ENCODE peak calls at places on chromosomes 7 and 10, in nine cellular contexts. O is colonic mucosa; J is pancreas; X is astrocyte of the cerebellum; F is endothelial cell of umbilical vein; A is OCI-LY7; L is GM12865; K is fibroblast of lung; U is CD8-positive, alpha-beta T cell. Y is an unnamed sample.

GRCh38 chr10:79352035-79352595 is 4.8 kb downstream of the PPIF start:
- DNase-seq in O (no peak), J (no peak), X (no peak), F (no peak), A (no peak), L (no peak), K (no peak), U (no peak), Y (no peak)

GRCh38 chr10:24706479-24707118 is 17.1 kb downstream of the ARHGAP21 start:
- DNase-seq in O (no peak), J (peak), X (peak), F (peak), A (no peak), L (no peak), K (peak), U (no peak), Y (peak)

GRCh38 chr10:133158756-133159610 is 1.0 kb upstream of the KNDC1 start:
- DNase-seq in O (no peak), J (peak), X (no peak), F (no peak), A (no peak), L (no peak), K (no peak), U (no peak), Y (no peak)

GRCh38 chr10:128178319-128178937 is 52.2 kb upstream of the MKI67 start:
- DNase-seq in O (peak), J (no peak), X (no peak), F (peak), A (peak), L (peak), K (peak), U (peak), Y (no peak)

GRCh38 chr7:107596881-107597581 is 17.0 kb downstream of the BCAP29 start:
- DNase-seq in O (no peak), J (no peak), X (peak), F (peak), A (no peak), L (no peak), K (no peak), U (no peak), Y (no peak)

GRCh38 chr7:38630720-38631673 is at the start of gene AMPH:
- DNase-seq in O (peak), J (peak), X (no peak), F (peak), A (no peak), L (no peak), K (peak), U (no peak), Y (no peak)

GRCh38 chr10:24929056-24929544 is 23.3 kb downstream of the PRTFDC1 start:
- DNase-seq in O (no peak), J (no peak), X (peak), F (no peak), A (no peak), L (no peak), K (peak), U (no peak), Y (peak)

GRCh38 chr10:91389636-91390512 is 20.3 kb upstream of the HECTD2 start:
- DNase-seq in O (peak), J (no peak), X (no peak), F (peak), A (peak), L (peak), K (peak), U (no peak), Y (no peak)

GRCh38 chr10:128438417-128439063 is 312.3 kb upstream of the MKI67 start:
- DNase-seq in O (no peak), J (no peak), X (no peak), F (no peak), A (no peak), L (no peak), K (no peak), U (no peak), Y (no peak)

DNA sequence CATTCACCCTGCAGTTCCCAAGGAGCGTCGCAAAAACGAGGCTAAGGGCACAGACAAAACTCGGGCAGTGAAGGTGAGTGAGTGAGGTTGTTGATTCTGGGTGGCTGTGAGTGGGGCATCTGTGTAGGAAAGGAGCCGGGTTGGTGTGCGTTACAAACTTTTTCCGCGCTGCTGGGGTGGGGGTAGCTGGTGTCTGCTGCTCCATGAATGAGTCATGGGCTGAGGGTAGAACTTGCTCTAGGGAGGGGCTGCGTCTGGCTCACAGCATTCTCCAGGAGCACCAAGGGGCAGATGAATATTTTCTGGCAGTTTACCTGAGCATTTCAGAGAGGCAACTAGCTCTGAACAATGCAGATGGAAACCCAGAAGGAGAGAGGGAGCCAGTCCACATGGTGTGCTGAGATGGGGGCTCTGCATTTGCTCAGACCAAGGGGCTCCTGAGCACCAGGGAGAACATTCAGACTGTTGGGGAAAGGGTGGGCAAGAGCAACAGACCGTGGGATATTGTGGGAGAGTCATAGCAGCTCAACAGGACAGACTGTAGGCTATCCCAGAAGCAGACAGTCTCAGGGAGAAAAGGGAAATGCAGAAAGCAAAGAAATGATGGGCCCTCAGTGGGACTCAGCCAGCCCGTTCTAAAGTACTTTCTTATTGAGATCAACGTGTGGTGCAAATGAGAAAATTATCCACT is 18.8 kb downstream of the NOBOX start:
- DNase-seq in O (peak), J (no peak), X (no peak), F (no peak), A (no peak), L (no peak), K (no peak), U (no peak), Y (no peak)
- H3K4me3 ChIP-seq in O (no peak), J (no peak), X (no peak), F (no peak), A (no peak), L (no peak), K (no peak), U (no peak), Y (no peak)

DNA sequence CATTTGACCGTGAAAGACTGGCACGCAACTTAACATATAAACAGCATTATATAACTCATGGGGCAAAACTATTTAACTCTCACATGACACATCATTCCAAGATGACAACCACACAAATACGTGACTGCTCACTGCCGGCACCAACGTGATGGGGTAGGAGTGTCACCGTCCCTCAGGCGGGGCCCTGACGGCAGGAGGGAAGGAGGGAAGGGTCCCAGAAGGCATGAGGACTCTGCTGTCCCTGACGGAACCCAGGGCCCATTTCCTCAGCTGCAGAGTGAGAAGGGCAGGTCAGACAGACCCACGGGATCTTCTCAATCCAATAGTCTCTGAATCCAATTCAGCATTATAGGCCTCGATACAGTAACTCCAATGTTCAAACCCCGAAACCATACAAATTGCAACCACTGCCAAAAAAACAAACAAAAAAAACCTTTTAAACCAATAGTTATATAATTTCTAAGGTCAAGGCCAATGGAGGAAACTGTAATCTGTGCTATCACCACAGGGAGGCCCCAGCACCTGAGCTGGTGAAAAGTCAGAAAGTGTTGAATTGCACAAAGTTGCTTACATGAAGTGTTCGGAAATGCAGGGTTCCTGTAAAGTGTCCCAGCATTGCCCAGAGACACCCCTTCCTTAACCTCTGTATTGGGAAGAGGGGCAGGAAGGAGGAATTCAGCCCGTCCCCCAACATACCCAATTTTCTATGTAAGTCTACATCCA is 137.4 kb downstream of the TNS3 start:
- DNase-seq in O (no peak), J (peak), X (no peak), F (peak), A (peak), L (peak), K (peak), U (no peak), Y (no peak)
- H3K4me3 ChIP-seq in O (no peak), J (no peak), X (no peak), F (no peak), A (no peak), L (no peak), K (no peak), U (no peak), Y (no peak)

DNA sequence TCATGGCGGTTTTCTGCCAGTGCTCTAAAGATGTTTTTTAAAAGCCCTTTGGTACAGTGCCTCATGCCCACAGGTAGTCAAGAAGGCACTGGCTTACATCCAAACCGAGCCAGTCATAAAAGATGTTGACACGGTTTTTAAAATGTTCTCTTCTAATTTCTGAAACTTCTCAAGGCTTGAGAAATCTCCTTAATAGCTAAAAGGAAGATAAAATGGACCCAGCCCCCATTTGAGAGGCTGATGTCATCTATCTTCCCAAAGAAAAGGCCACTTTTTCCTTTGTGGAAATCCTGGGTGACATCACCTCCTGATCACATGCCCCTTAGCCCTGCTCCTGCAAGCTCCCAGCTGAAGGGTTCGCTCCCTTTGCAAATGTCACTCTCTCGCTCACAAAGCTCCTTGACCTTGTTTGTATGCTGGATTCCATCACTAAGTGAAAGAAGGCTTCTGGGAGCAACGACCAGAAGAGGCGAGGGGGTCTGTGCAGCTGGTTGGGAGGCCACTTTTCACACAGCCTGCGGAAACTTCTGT is 122.9 kb downstream of the CUBN start:
- DNase-seq in O (no peak), J (no peak), X (no peak), F (peak), A (no peak), L (no peak), K (peak), U (no peak), Y (no peak)
- H3K4me3 ChIP-seq in O (no peak), J (no peak), X (no peak), F (no peak), A (no peak), L (no peak), K (no peak), U (no peak), Y (no peak)

GRCh38 chr7:99098824-99099498 is 44.9 kb downstream of the SMURF1 start:
- DNase-seq in O (no peak), J (peak), X (no peak), F (no peak), A (no peak), L (no peak), K (peak), U (no peak), Y (no peak)
- H3K4me3 ChIP-seq in O (no peak), J (no peak), X (no peak), F (no peak), A (no peak), L (no peak), K (no peak), U (no peak), Y (no peak)

GRCh38 chr10:102291221-102291905 is 46.0 kb downstream of the GBF1 start:
- DNase-seq in O (no peak), J (no peak), X (no peak), F (no peak), A (no peak), L (no peak), K (no peak), U (no peak), Y (no peak)
- H3K4me3 ChIP-seq in O (no peak), J (no peak), X (no peak), F (no peak), A (no peak), L (no peak), K (no peak), U (no peak), Y (no peak)

GRCh38 chr7:7185382-7185989 is 3.1 kb downstream of the C1GALT1 start:
- DNase-seq in O (no peak), J (no peak), X (no peak), F (no peak), A (no peak), L (no peak), K (no peak), U (no peak), Y (no peak)
- H3K4me3 ChIP-seq in O (no peak), J (no peak), X (no peak), F (no peak), A (no peak), L (no peak), K (no peak), U (no peak), Y (peak)

GRCh38 chr10:819816-820215 is 111.7 kb downstream of the LARP4B start:
- DNase-seq in O (no peak), J (no peak), X (no peak), F (no peak), A (no peak), L (no peak), K (no peak), U (no peak), Y (no peak)
- H3K4me3 ChIP-seq in O (no peak), J (no peak), X (no peak), F (no peak), A (no peak), L (no peak), K (no peak), U (no peak), Y (no peak)

Y was measured in skeletal muscle cell.